ENCODE peak calls at places on chromosome 12, in four cellular contexts. H is transverse colon, W is AG04450, D is Caco-2. P is an unnamed sample. For H3K9me3, the result is how much of the 10 kb centered on the place peaks cover.

GRCh38 chr12:127153996-127154395 is 1113.0 kb upstream of the TMEM132C start:
- DNase-seq in W (no peak), D (no peak), H (no peak), P (peak)

GRCh38 chr12:124466200-124467128 is 100.9 kb downstream of the NCOR2 start:
- DNase-seq in D (no peak), H (peak), W (no peak), P (peak)

GRCh38 chr12:65827827-65828231 is 3.5 kb downstream of the HMGA2 start:
- DNase-seq in H (no peak), W (no peak), D (no peak), P (no peak)

GRCh38 chr12:47747596-47748506 is 10.8 kb downstream of the RAPGEF3 start:
- DNase-seq in D (no peak), W (no peak), H (no peak), P (peak)

GRCh38 chr12:116319316-116319715 is 41.8 kb upstream of the MED13L start:
- DNase-seq in D (no peak), W (no peak), H (no peak), P (no peak)

GRCh38 chr12:109310247-109311125 is 1.4 kb upstream of the FOXN4 start:
- DNase-seq in D (no peak), W (no peak), H (no peak), P (peak)

GRCh38 chr12:97097734-97098133 is 190.7 kb downstream of the NEDD1 start:
- DNase-seq in W (no peak), D (no peak), H (no peak), P (no peak)

GRCh38 chr12:69879007-69879960 is 54.3 kb downstream of the MYRFL start:
- DNase-seq in H (peak), D (peak), W (peak), P (peak)

GRCh38 chr12:54357802-54358619 is 6.3 kb downstream of the GPR84 start:
- DNase-seq in D (no peak), W (no peak), H (peak), P (no peak)

GRCh38 chr12:102950107-102950949 is 7.1 kb upstream of the ASCL1 start:
- DNase-seq in W (no peak), D (peak), H (no peak), P (peak)

GRCh38 chr12:22262309-22262708 is 72.2 kb downstream of the ST8SIA1 start:
- DNase-seq in D (no peak), H (no peak), W (no peak), P (no peak)

GRCh38 chr12:102811125-102811737 is 105.8 kb downstream of the PAH start:
- DNase-seq in W (no peak), H (no peak), D (peak), P (no peak)

GRCh38 chr12:113152835-113153814 is 3.6 kb downstream of the CFAP73 start:
- DNase-seq in D (peak), W (no peak), H (peak), P (peak)

GRCh38 chr12:101696477-101697196 is 803 bp upstream of the CHPT1 start:
- DNase-seq in H (peak), D (peak), W (no peak), P (no peak)

GRCh38 chr12:54036620-54037359 is 3.9 kb downstream of the HOXC5 start:
- DNase-seq in W (no peak), D (no peak), H (no peak), P (peak)

GRCh38 chr12:41983896-41984295 is 160.8 kb downstream of the GXYLT1 start:
- DNase-seq in W (no peak), D (no peak), H (no peak), P (no peak)

GRCh38 chr12:123078114-123078465 is 72.8 kb downstream of the PITPNM2 start:
- DNase-seq in H (no peak), D (no peak), W (no peak), P (no peak)

GRCh38 chr12:6241495-6241894 is 41.3 kb downstream of the CD9 start:
- DNase-seq in D (no peak), W (no peak), H (peak), P (peak)

GRCh38 chr12:57234233-57234570 is 4.7 kb downstream of the SHMT2 start:
- DNase-seq in D (no peak), W (no peak), H (no peak), P (no peak)

GRCh38 chr12:79844693-79845092 is 90.2 kb downstream of the PPP1R12A start:
- DNase-seq in H (no peak), W (peak), D (no peak), P (no peak)

GRCh38 chr12:82517027-82517426 is 158.7 kb downstream of the METTL25 start:
- DNase-seq in D (peak), W (no peak), H (no peak), P (no peak)

GRCh38 chr12:89347325-89347829 is 4.9 kb downstream of the DUSP6 start:
- DNase-seq in W (no peak), H (no peak), D (no peak), P (no peak)

GRCh38 chr12:31819427-31819826 is 90.6 kb upstream of the AMN1 start:
- DNase-seq in D (no peak), W (no peak), H (no peak), P (no peak)

GRCh38 chr12:51482808-51483532 is 58.3 kb downstream of the SLC4A8 start:
- DNase-seq in H (no peak), W (no peak), D (no peak), P (no peak)

GRCh38 chr12:113235976-113236375 is 14.7 kb downstream of the TPCN1 start:
- DNase-seq in D (no peak), H (no peak), W (no peak), P (no peak)

GRCh38 chr12:21695896-21696295 is 38.3 kb upstream of the LDHB start:
- DNase-seq in H (no peak), D (no peak), W (no peak), P (no peak)

GRCh38 chr12:27573972-27574371 is 50.0 kb downstream of the PPFIBP1 start:
- DNase-seq in H (no peak), D (no peak), W (peak), P (no peak)

DNA sequence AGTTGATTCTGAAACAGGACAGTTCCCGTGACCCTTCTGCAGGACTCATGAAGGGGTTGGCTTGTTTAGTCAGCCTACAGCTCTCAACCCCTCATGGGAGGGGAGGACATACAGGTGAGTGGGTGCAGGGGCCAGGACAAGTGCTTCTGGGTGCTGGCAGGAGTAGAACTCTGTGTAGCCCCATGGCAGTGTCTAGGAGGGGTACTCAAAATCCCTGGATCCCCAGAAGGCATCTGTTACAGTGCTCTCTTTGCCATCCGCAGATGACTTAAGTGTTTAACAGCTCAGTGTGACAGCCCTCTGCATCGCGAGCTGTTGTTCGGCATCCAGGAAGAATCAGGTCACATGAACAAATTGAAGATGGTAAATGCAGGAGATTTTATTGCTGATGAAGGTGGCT is 91.0 kb downstream of the PIK3C2G start:
- DNase-seq in D (no peak), W (no peak), H (no peak), P (no peak)
- TF ChIP-seq CTCF in D (no peak), W (no peak), H (no peak), P (no peak)

GRCh38 chr12:28795306-28795705 is 353.8 kb upstream of the FAR2 start:
- DNase-seq in D (no peak), H (no peak), W (peak), P (no peak)
- H3K9me3 ChIP-seq in D (under half), H (under half), W (under half), P (under half)

DNA sequence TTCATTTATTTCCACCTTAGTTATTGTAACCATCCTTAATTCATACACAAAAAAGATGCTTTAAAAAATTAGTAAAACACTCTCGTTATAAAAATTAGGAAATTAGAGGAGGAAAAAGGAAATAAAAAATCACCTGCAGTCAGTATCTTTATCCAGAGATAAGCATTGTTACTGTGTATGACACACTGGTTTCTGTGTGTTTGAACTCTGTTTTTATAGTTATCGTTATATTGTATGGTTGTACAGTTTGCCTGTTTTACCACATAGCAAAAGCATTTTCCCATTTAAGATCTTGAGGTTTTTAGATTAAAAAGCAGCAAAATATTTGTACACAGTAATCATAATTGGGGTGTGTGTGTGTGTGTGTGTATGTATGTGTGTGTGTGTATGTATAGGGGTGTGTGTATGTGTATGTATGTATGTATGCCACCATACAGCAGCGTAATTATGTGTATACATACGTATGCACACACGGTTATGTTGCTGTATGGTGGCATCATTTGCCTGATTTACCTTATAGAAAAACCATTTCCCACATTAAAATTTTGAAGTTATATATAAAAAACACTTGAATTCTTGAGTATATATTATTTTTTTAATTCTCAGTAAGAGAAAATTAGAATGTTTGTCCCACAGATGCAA is 19.8 kb downstream of the WNK1 start:
- DNase-seq in D (no peak), H (no peak), W (no peak), P (no peak)
- TF ChIP-seq CTCF in D (no peak), H (no peak), W (no peak), P (no peak)

GRCh38 chr12:106941481-106942156 is 14.1 kb upstream of the TMEM263 start:
- DNase-seq in H (no peak), W (no peak), D (no peak), P (no peak)

GRCh38 chr12:106942775-106943174 is 12.9 kb upstream of the TMEM263 start:
- DNase-seq in W (no peak), D (no peak), H (no peak), P (no peak)

GRCh38 chr12:106950591-106950990 is 5.1 kb upstream of the TMEM263 start:
- DNase-seq in D (no peak), W (no peak), H (no peak), P (no peak)

DNA sequence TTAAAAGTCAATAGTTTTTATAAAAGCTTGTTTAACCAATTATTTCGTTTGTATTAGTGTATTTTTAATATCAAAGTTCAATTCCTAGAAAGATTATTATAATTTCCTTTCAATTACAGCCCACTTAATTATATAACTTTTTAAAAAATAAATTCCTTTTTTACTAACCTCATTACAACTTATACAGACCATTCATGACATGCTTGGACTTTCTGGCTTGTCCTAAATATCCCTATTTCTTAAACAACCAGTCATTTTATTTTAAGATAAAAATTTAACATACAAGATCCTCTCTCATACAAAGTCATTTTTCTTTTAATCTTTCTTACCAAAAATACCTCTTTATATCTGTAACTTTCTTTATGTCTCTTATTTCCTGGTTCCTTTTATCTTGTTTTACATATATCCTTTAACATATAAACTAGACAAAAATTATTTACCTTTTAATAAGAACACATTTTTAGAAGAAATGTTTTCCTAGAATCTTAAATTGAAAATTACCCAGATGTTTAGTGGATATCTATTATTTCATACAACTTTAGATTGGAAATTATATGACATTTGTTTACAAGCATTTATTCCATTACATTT is 10.4 kb upstream of the TMEM263 start:
- DNase-seq in W (no peak), D (no peak), H (no peak), P (no peak)
- H3K9me3 ChIP-seq in W (under half), D (under half), H (under half), P (under half)